ENCODE peak calls at places on chromosomes 4 and X, in eight cellular contexts. X, G, L, U, A, C, F and Z are unnamed samples.

GRCh38 chr4:183906736-183907651 is 1.9 kb downstream of the STOX2 start:
- DNase-seq in U (no peak), F (no peak), C (peak), X (no peak), A (peak), G (peak), L (peak), Z (no peak)

GRCh38 chrX:24149346-24150050 is at the start of gene ZFX:
- DNase-seq in L (peak), U (no peak), F (peak), A (no peak), X (peak), G (no peak), C (no peak), Z (peak)

GRCh38 chrX:42602136-42602535 is 175.8 kb downstream of the PPP1R2C start:
- DNase-seq in X (no peak), A (no peak), G (no peak), F (no peak), U (no peak), L (no peak), C (no peak), Z (no peak)

GRCh38 chr4:33171873-33172550 is 2451.8 kb downstream of the PCDH7 start:
- DNase-seq in L (no peak), X (no peak), U (no peak), G (no peak), A (no peak), C (no peak), F (no peak), Z (no peak)

GRCh38 chr4:20487852-20488251 is 212.4 kb upstream of the PACRGL start:
- DNase-seq in A (no peak), C (no peak), G (no peak), F (no peak), L (no peak), U (no peak), X (no peak), Z (no peak)

GRCh38 chrX:41761702-41762101 is 37.7 kb downstream of the GPR82 start:
- DNase-seq in U (no peak), X (no peak), G (no peak), F (no peak), L (no peak), C (no peak), A (no peak), Z (no peak)

GRCh38 chr4:128803783-128804182 is 5.7 kb upstream of the JADE1 start:
- DNase-seq in U (no peak), A (no peak), C (no peak), X (peak), L (no peak), G (no peak), F (no peak), Z (no peak)

GRCh38 chrX:93874554-93874953 is 200.5 kb downstream of the FAM133A start:
- DNase-seq in A (peak), U (no peak), F (no peak), G (no peak), L (peak), X (peak), C (no peak), Z (no peak)

GRCh38 chr4:38670939-38671593 is 7.1 kb downstream of the KLF3 start:
- DNase-seq in A (no peak), F (peak), C (no peak), U (no peak), G (no peak), L (no peak), X (no peak), Z (no peak)

GRCh38 chr4:112517911-112518310 is 1.9 kb upstream of the NEUROG2 start:
- DNase-seq in L (no peak), F (no peak), A (no peak), C (no peak), U (no peak), X (no peak), G (no peak), Z (no peak)